ENCODE peak calls at places on chromosomes 2 and 18, in nine cellular contexts. One of them, this sample, is unnamed.

GRCh38 chr18:34222025-34222395 is 2.7 kb downstream of the NOL4 start:
- DNase-seq in HepG2: no peak
- DNase-seq in upper lobe of left lung: peak; percentile 27
- DNase-seq in SK-N-SH: peak; percentile 41
- DNase-seq in suprapubic skin: no peak
- DNase-seq in H1: peak; percentile 58
- DNase-seq in stomach: no peak
- DNase-seq in esophagus muscularis mucosa: no peak
- DNase-seq in transverse colon: no peak
- DNase-seq in this sample: no peak

GRCh38 chr2:33694904-33695303 is 95.8 kb upstream of the FAM98A start:
- DNase-seq in SK-N-SH: no peak
- DNase-seq in upper lobe of left lung: no peak
- DNase-seq in suprapubic skin: no peak
- DNase-seq in HepG2: no peak
- DNase-seq in H1: no peak
- DNase-seq in esophagus muscularis mucosa: no peak
- DNase-seq in transverse colon: no peak
- DNase-seq in stomach: no peak
- DNase-seq in this sample: no peak

GRCh38 chr2:109499549-109499948 is 114.2 kb downstream of the SEPTIN10 start:
- DNase-seq in SK-N-SH: peak; percentile 55
- DNase-seq in upper lobe of left lung: no peak
- DNase-seq in transverse colon: peak; percentile 59
- DNase-seq in HepG2: no peak
- DNase-seq in H1: no peak
- DNase-seq in esophagus muscularis mucosa: no peak
- DNase-seq in stomach: peak; percentile 38
- DNase-seq in suprapubic skin: no peak
- DNase-seq in this sample: no peak

GRCh38 chr18:47110875-47111274 is 39.4 kb downstream of the HDHD2 start:
- DNase-seq in H1: no peak
- DNase-seq in HepG2: no peak
- DNase-seq in upper lobe of left lung: no peak
- DNase-seq in esophagus muscularis mucosa: no peak
- DNase-seq in suprapubic skin: no peak
- DNase-seq in stomach: no peak
- DNase-seq in SK-N-SH: no peak
- DNase-seq in transverse colon: no peak
- DNase-seq in this sample: no peak

GRCh38 chr2:240989451-240990265 is 8.8 kb upstream of the SNED1 start:
- DNase-seq in HepG2: peak; percentile 77
- DNase-seq in SK-N-SH: no peak
- DNase-seq in transverse colon: peak; percentile 39
- DNase-seq in esophagus muscularis mucosa: no peak
- DNase-seq in stomach: peak; percentile 46
- DNase-seq in upper lobe of left lung: peak; percentile 77
- DNase-seq in suprapubic skin: peak; percentile 79
- DNase-seq in H1: peak; percentile 48
- DNase-seq in this sample: peak; percentile 62

GRCh38 chr2:170817247-170817998 is 736 bp downstream of the GAD1 start:
- DNase-seq in suprapubic skin: no peak
- DNase-seq in SK-N-SH: peak; percentile 60
- DNase-seq in esophagus muscularis mucosa: no peak
- DNase-seq in H1: peak; percentile 76
- DNase-seq in upper lobe of left lung: peak; percentile 86
- DNase-seq in HepG2: no peak
- DNase-seq in stomach: no peak
- DNase-seq in transverse colon: no peak
- DNase-seq in this sample: no peak

GRCh38 chr2:238098854-238099708 is 1.1 kb upstream of the ESPNL start:
- DNase-seq in upper lobe of left lung: no peak
- DNase-seq in transverse colon: no peak
- DNase-seq in esophagus muscularis mucosa: peak; percentile 89
- DNase-seq in stomach: peak; percentile 23
- DNase-seq in suprapubic skin: peak; percentile 79
- DNase-seq in H1: peak; percentile 38
- DNase-seq in HepG2: no peak
- DNase-seq in SK-N-SH: peak; percentile 43
- DNase-seq in this sample: no peak

GRCh38 chr2:231721641-231722310 is 13.5 kb downstream of the PTMA start:
- DNase-seq in stomach: no peak
- DNase-seq in SK-N-SH: no peak
- DNase-seq in suprapubic skin: no peak
- DNase-seq in H1: no peak
- DNase-seq in upper lobe of left lung: no peak
- DNase-seq in transverse colon: no peak
- DNase-seq in HepG2: no peak
- DNase-seq in esophagus muscularis mucosa: no peak
- DNase-seq in this sample: peak; percentile 20

GRCh38 chr2:159246325-159246988 is 40.0 kb downstream of the WDSUB1 start:
- DNase-seq in esophagus muscularis mucosa: no peak
- DNase-seq in HepG2: no peak
- DNase-seq in SK-N-SH: no peak
- DNase-seq in stomach: no peak
- DNase-seq in H1: no peak
- DNase-seq in transverse colon: no peak
- DNase-seq in suprapubic skin: no peak
- DNase-seq in upper lobe of left lung: no peak
- DNase-seq in this sample: no peak

GRCh38 chr2:224442092-224442999 is 40.4 kb upstream of the FAM124B start:
- DNase-seq in SK-N-SH: peak; percentile 57
- DNase-seq in transverse colon: peak; percentile 14
- DNase-seq in upper lobe of left lung: peak; percentile 86
- DNase-seq in esophagus muscularis mucosa: no peak
- DNase-seq in HepG2: no peak
- DNase-seq in suprapubic skin: no peak
- DNase-seq in stomach: no peak
- DNase-seq in H1: no peak
- DNase-seq in this sample: no peak

GRCh38 chr2:10935953-10936942 is 24.5 kb downstream of the KCNF1 start:
- DNase-seq in HepG2: peak; percentile 98
- DNase-seq in H1: no peak
- DNase-seq in stomach: no peak
- DNase-seq in transverse colon: no peak
- DNase-seq in SK-N-SH: no peak
- DNase-seq in upper lobe of left lung: no peak
- DNase-seq in esophagus muscularis mucosa: no peak
- DNase-seq in suprapubic skin: no peak
- DNase-seq in this sample: no peak
- TF ChIP-seq POLR2AphosphoS5 in HepG2: no peak
- TF ChIP-seq POLR2AphosphoS5 in H1: no peak
- TF ChIP-seq POLR2AphosphoS5 in stomach: peak; percentile 60
- TF ChIP-seq POLR2AphosphoS5 in transverse colon: no peak
- TF ChIP-seq POLR2AphosphoS5 in SK-N-SH: no peak
- TF ChIP-seq POLR2AphosphoS5 in upper lobe of left lung: no peak
- TF ChIP-seq POLR2AphosphoS5 in esophagus muscularis mucosa: no peak
- TF ChIP-seq POLR2AphosphoS5 in suprapubic skin: no peak
- TF ChIP-seq POLR2AphosphoS5 in this sample: no peak

DNA sequence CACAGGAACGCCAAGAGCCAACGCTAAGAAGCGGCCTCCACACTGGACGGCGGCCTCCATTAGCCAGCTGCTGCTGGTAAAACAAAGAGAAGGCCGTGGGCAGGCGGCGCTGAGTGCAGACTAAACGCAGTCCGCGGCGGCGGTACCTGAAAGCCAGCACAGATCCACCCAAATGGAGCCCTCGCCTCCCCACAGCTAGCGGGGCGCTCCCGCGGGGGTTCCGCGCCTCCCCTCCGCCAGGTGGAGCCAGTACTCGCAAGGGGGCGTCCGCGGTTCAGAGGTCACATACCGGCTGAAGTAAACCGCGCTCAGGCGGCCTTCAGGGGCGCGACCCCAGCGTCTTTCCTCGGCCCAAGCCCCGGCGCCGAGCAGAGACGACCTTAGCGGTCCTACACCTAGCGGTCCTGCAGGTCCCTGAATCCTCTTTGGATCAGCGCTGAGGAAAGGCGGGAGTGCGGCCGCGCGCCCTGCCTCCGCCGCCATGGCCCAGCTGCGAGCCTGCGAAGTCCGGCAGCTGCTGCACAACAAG is 293.1 kb upstream of the ERBB4 start:
- DNase-seq in stomach: no peak
- DNase-seq in transverse colon: no peak
- DNase-seq in SK-N-SH: peak; percentile 8
- DNase-seq in H1: no peak
- DNase-seq in esophagus muscularis mucosa: no peak
- DNase-seq in upper lobe of left lung: peak; percentile 82
- DNase-seq in HepG2: no peak
- DNase-seq in suprapubic skin: peak; percentile 65
- DNase-seq in this sample: no peak
- H3K4me3 ChIP-seq in stomach: no peak overlapping the region
- H3K4me3 ChIP-seq in transverse colon: no peak overlapping the region
- H3K4me3 ChIP-seq in SK-N-SH: no peak overlapping the region
- H3K4me3 ChIP-seq in H1: no peak overlapping the region
- H3K4me3 ChIP-seq in esophagus muscularis mucosa: no peak overlapping the region
- H3K4me3 ChIP-seq in upper lobe of left lung: no peak overlapping the region
- H3K4me3 ChIP-seq in HepG2: no peak overlapping the region
- H3K4me3 ChIP-seq in suprapubic skin: no peak overlapping the region
- H3K4me3 ChIP-seq in this sample: no peak overlapping the region

GRCh38 chr18:68667121-68667520 is 47.8 kb downstream of the TMX3 start:
- DNase-seq in esophagus muscularis mucosa: no peak
- DNase-seq in suprapubic skin: no peak
- DNase-seq in SK-N-SH: no peak
- DNase-seq in H1: no peak
- DNase-seq in transverse colon: no peak
- DNase-seq in stomach: no peak
- DNase-seq in HepG2: no peak
- DNase-seq in upper lobe of left lung: no peak
- DNase-seq in this sample: no peak
- TF ChIP-seq EP300 in esophagus muscularis mucosa: no peak
- TF ChIP-seq EP300 in suprapubic skin: no peak
- TF ChIP-seq EP300 in SK-N-SH: no peak
- TF ChIP-seq EP300 in H1: no peak
- TF ChIP-seq EP300 in transverse colon: no peak
- TF ChIP-seq EP300 in stomach: no peak
- TF ChIP-seq EP300 in HepG2: no peak
- TF ChIP-seq EP300 in upper lobe of left lung: no peak
- TF ChIP-seq EP300 in this sample: no peak

GRCh38 chr2:604826-605524 is 72.2 kb downstream of the TMEM18 start:
- DNase-seq in HepG2: no peak
- DNase-seq in upper lobe of left lung: no peak
- DNase-seq in H1: no peak
- DNase-seq in esophagus muscularis mucosa: no peak
- DNase-seq in suprapubic skin: no peak
- DNase-seq in SK-N-SH: no peak
- DNase-seq in stomach: no peak
- DNase-seq in transverse colon: no peak
- DNase-seq in this sample: no peak
- TF ChIP-seq POLR2AphosphoS5 in HepG2: no peak
- TF ChIP-seq POLR2AphosphoS5 in upper lobe of left lung: no peak
- TF ChIP-seq POLR2AphosphoS5 in H1: no peak
- TF ChIP-seq POLR2AphosphoS5 in esophagus muscularis mucosa: no peak
- TF ChIP-seq POLR2AphosphoS5 in suprapubic skin: no peak
- TF ChIP-seq POLR2AphosphoS5 in SK-N-SH: no peak
- TF ChIP-seq POLR2AphosphoS5 in stomach: no peak
- TF ChIP-seq POLR2AphosphoS5 in transverse colon: no peak
- TF ChIP-seq POLR2AphosphoS5 in this sample: no peak

GRCh38 chr18:65468881-65469280 is 281.9 kb upstream of the CDH7 start:
- DNase-seq in HepG2: no peak
- DNase-seq in SK-N-SH: no peak
- DNase-seq in stomach: no peak
- DNase-seq in upper lobe of left lung: no peak
- DNase-seq in transverse colon: no peak
- DNase-seq in suprapubic skin: no peak
- DNase-seq in H1: no peak
- DNase-seq in esophagus muscularis mucosa: no peak
- DNase-seq in this sample: no peak
- H3K4me3 ChIP-seq in HepG2: no peak overlapping the region
- H3K4me3 ChIP-seq in SK-N-SH: no peak overlapping the region
- H3K4me3 ChIP-seq in stomach: no peak overlapping the region
- H3K4me3 ChIP-seq in upper lobe of left lung: no peak overlapping the region
- H3K4me3 ChIP-seq in transverse colon: no peak overlapping the region
- H3K4me3 ChIP-seq in suprapubic skin: no peak overlapping the region
- H3K4me3 ChIP-seq in H1: no peak overlapping the region
- H3K4me3 ChIP-seq in esophagus muscularis mucosa: no peak overlapping the region
- H3K4me3 ChIP-seq in this sample: no peak overlapping the region

GRCh38 chr2:207144191-207144795 is 21.5 kb downstream of the KLF7 start:
- DNase-seq in upper lobe of left lung: no peak
- DNase-seq in stomach: no peak
- DNase-seq in SK-N-SH: no peak
- DNase-seq in HepG2: no peak
- DNase-seq in esophagus muscularis mucosa: no peak
- DNase-seq in transverse colon: no peak
- DNase-seq in H1: no peak
- DNase-seq in suprapubic skin: no peak
- DNase-seq in this sample: no peak

GRCh38 chr2:207150294-207150693 is 15.5 kb downstream of the KLF7 start:
- DNase-seq in HepG2: no peak
- DNase-seq in H1: no peak
- DNase-seq in SK-N-SH: no peak
- DNase-seq in transverse colon: no peak
- DNase-seq in suprapubic skin: no peak
- DNase-seq in esophagus muscularis mucosa: no peak
- DNase-seq in upper lobe of left lung: no peak
- DNase-seq in stomach: no peak
- DNase-seq in this sample: no peak

GRCh38 chr2:207143474-207144190 is 22.1 kb downstream of the KLF7 start:
- DNase-seq in HepG2: no peak
- DNase-seq in SK-N-SH: no peak
- DNase-seq in esophagus muscularis mucosa: peak; percentile 95
- DNase-seq in suprapubic skin: peak; percentile 79
- DNase-seq in stomach: peak; percentile 39
- DNase-seq in transverse colon: peak; percentile 61
- DNase-seq in upper lobe of left lung: no peak
- DNase-seq in H1: peak; percentile 49
- DNase-seq in this sample: peak; percentile 90

GRCh38 chr2:207149253-207150213 is 16.2 kb downstream of the KLF7 start:
- DNase-seq in upper lobe of left lung: no peak
- DNase-seq in HepG2: no peak
- DNase-seq in suprapubic skin: no peak
- DNase-seq in stomach: no peak
- DNase-seq in esophagus muscularis mucosa: no peak
- DNase-seq in SK-N-SH: no peak
- DNase-seq in H1: no peak
- DNase-seq in transverse colon: no peak
- DNase-seq in this sample: no peak

DNA sequence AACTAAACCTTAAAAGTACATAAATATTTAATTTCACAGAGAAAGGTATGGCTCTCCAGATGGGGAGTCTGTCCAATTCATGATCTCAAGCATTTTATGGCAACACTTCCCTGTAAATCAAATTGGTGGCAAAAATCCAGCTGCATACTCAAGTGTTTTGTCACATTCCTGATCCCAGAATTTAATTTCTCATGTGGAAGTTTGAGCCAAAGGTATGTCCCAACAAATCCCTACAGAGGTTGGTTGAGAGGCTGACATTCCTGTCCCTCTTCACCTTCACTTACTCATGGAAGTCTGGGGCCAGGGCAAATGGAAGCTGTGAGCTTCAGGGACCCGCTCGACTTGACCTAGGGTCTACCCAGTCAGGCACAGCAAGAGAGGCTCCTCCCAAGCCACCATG is 17.7 kb downstream of the KLF7 start:
- DNase-seq in esophagus muscularis mucosa: no peak
- DNase-seq in SK-N-SH: no peak
- DNase-seq in stomach: no peak
- DNase-seq in transverse colon: no peak
- DNase-seq in suprapubic skin: no peak
- DNase-seq in upper lobe of left lung: no peak
- DNase-seq in HepG2: no peak
- DNase-seq in H1: no peak
- DNase-seq in this sample: no peak
- TF ChIP-seq EP300 in esophagus muscularis mucosa: no peak
- TF ChIP-seq EP300 in SK-N-SH: peak; percentile 41
- TF ChIP-seq EP300 in stomach: no peak
- TF ChIP-seq EP300 in transverse colon: no peak
- TF ChIP-seq EP300 in suprapubic skin: no peak
- TF ChIP-seq EP300 in upper lobe of left lung: no peak
- TF ChIP-seq EP300 in HepG2: no peak
- TF ChIP-seq EP300 in H1: no peak
- TF ChIP-seq EP300 in this sample: no peak

GRCh38 chr2:130241041-130241707 is 42.9 kb upstream of the TUBA3E start:
- DNase-seq in H1: no peak
- DNase-seq in SK-N-SH: no peak
- DNase-seq in upper lobe of left lung: no peak
- DNase-seq in transverse colon: peak; percentile 84
- DNase-seq in HepG2: peak; percentile 76
- DNase-seq in suprapubic skin: no peak
- DNase-seq in esophagus muscularis mucosa: peak; percentile 21
- DNase-seq in stomach: peak; percentile 58
- DNase-seq in this sample: no peak
- TF ChIP-seq POLR2AphosphoS5 in H1: no peak
- TF ChIP-seq POLR2AphosphoS5 in SK-N-SH: no peak
- TF ChIP-seq POLR2AphosphoS5 in upper lobe of left lung: no peak
- TF ChIP-seq POLR2AphosphoS5 in transverse colon: no peak
- TF ChIP-seq POLR2AphosphoS5 in HepG2: no peak
- TF ChIP-seq POLR2AphosphoS5 in suprapubic skin: no peak
- TF ChIP-seq POLR2AphosphoS5 in esophagus muscularis mucosa: no peak
- TF ChIP-seq POLR2AphosphoS5 in stomach: peak; percentile 37
- TF ChIP-seq POLR2AphosphoS5 in this sample: no peak

This sample was measured in sigmoid colon.